ENCODE peak calls at places on chromosomes 16 and 17, in five cellular contexts. M is GM12878, S is HEK293T, U is IMR-90, L is K562. Q is an unnamed sample.
A peak's percentile ranks its signal among the peaks of the same experiment; 100 is the strongest.

GRCh38 chr17:5874486-5874885 is 195.7 kb upstream of the WSCD1 start:
- DNase-seq in M (no peak), S (no peak), U (no peak), L (no peak), Q (no peak)

GRCh38 chr17:41705271-41705991 is 6.7 kb upstream of the GAST start:
- DNase-seq in M (no peak), S (no peak), U (peak; percentile 73), L (no peak), Q (no peak)

GRCh38 chr16:46573008-46573833 is 48.0 kb downstream of the SHCBP1 start:
- DNase-seq in M (no peak), S (no peak), U (peak; percentile 52), L (peak; percentile 23), Q (peak; percentile 26)

GRCh38 chr17:71631483-71631882 is 489.3 kb upstream of the SOX9 start:
- DNase-seq in M (no peak), S (no peak), U (peak; percentile 37), L (no peak), Q (no peak)

GRCh38 chr17:2171725-2172446 is 117.0 kb downstream of the HIC1 start:
- DNase-seq in M (no peak), S (no peak), U (peak; percentile 99), L (no peak), Q (no peak)

GRCh38 chr16:69859105-69859969 is 91.8 kb upstream of the CLEC18A start:
- DNase-seq in M (no peak), S (peak; percentile 68), U (no peak), L (peak; percentile 65), Q (peak; percentile 57)

GRCh38 chr16:64094170-64094960 is 1027.5 kb downstream of the CDH11 start:
- DNase-seq in M (no peak), S (no peak), U (peak; percentile 29), L (no peak), Q (no peak)

GRCh38 chr17:55735784-55736405 is 13.2 kb upstream of the TMEM100 start:
- DNase-seq in M (no peak), S (peak; percentile 52), U (peak; percentile 62), L (peak; percentile 47), Q (peak; percentile 72)

GRCh38 chr17:52827526-52827925 is 669.0 kb upstream of the CA10 start:
- DNase-seq in M (no peak), S (no peak), U (no peak), L (no peak), Q (no peak)

GRCh38 chr17:43351686-43352085 is 47.1 kb upstream of the ARL4D start:
- DNase-seq in M (no peak), S (no peak), U (no peak), L (no peak), Q (no peak)

GRCh38 chr17:56074366-56074765 is 78.9 kb upstream of the ANKFN1 start:
- DNase-seq in M (no peak), S (no peak), U (no peak), L (no peak), Q (no peak)

GRCh38 chr16:84789431-84789830 is 30.4 kb upstream of the CRISPLD2 start:
- DNase-seq in M (no peak), S (no peak), U (no peak), L (no peak), Q (no peak)

GRCh38 chr17:64130559-64131001 is 636 bp upstream of the ERN1 start:
- DNase-seq in M (peak; percentile 68), S (no peak), U (peak; percentile 80), L (no peak), Q (no peak)

GRCh38 chr17:77322534-77323412 is 182.0 kb downstream of the SEC14L1 start:
- DNase-seq in M (no peak), S (peak; percentile 45), U (peak; percentile 99), L (peak; percentile 78), Q (peak; percentile 95)

GRCh38 chr16:27305342-27305741 is 8.4 kb upstream of the IL4R start:
- DNase-seq in M (no peak), S (no peak), U (no peak), L (no peak), Q (no peak)

GRCh38 chr16:85062728-85063336 is 35.2 kb downstream of the KIAA0513 start:
- DNase-seq in M (no peak), S (no peak), U (no peak), L (no peak), Q (no peak)

GRCh38 chr16:74035816-74036215 is 260.8 kb upstream of the PSMD7 start:
- DNase-seq in M (no peak), S (peak; percentile 39), U (peak; percentile 2), L (peak; percentile 19), Q (peak; percentile 17)

GRCh38 chr17:31657876-31658275 is 201.2 kb downstream of the COPRS start:
- DNase-seq in M (no peak), S (no peak), U (no peak), L (no peak), Q (no peak)

GRCh38 chr16:83137326-83137770 is 510.6 kb downstream of the CDH13 start:
- DNase-seq in M (no peak), S (no peak), U (peak; percentile 83), L (no peak), Q (peak; percentile 5)

GRCh38 chr16:70577256-70577698 is 53.7 kb downstream of the SF3B3 start:
- DNase-seq in M (no peak), S (no peak), U (peak; percentile 70), L (no peak), Q (no peak)

GRCh38 chr17:35875439-35876139 is 4.6 kb downstream of the CCL5 start:
- DNase-seq in M (peak; percentile 62), S (no peak), U (no peak), L (no peak), Q (no peak)

GRCh38 chr17:82234211-82235055 is 5.6 kb downstream of the SLC16A3 start:
- DNase-seq in M (no peak), S (no peak), U (no peak), L (no peak), Q (no peak)

GRCh38 chr17:53033297-53033696 is 789.4 kb upstream of the KIF2B start:
- DNase-seq in M (no peak), S (no peak), U (no peak), L (no peak), Q (no peak)

GRCh38 chr16:9476744-9477143 is 385.3 kb downstream of the HAPSTR1 start:
- DNase-seq in M (no peak), S (no peak), U (no peak), L (no peak), Q (no peak)

GRCh38 chr16:73232555-73233422 is 184.9 kb upstream of the ZFHX3 start:
- DNase-seq in M (no peak), S (peak; percentile 48), U (peak; percentile 100), L (no peak), Q (peak; percentile 92)

GRCh38 chr17:51257150-51258081 is 2.4 kb downstream of the MBTD1 start:
- DNase-seq in M (no peak), S (no peak), U (no peak), L (no peak), Q (no peak)

GRCh38 chr17:79948406-79948917 is 87.2 kb downstream of the TBC1D16 start:
- DNase-seq in M (no peak), S (no peak), U (no peak), L (no peak), Q (no peak)

GRCh38 chr17:35977509-35977908 is 3.8 kb downstream of the CCL16 start:
- DNase-seq in M (no peak), S (no peak), U (no peak), L (no peak), Q (no peak)

GRCh38 chr17:17748179-17748578 is 66.9 kb downstream of the RAI1 start:
- DNase-seq in M (no peak), S (no peak), U (no peak), L (no peak), Q (no peak)

GRCh38 chr17:13031718-13032350 is 14.0 kb upstream of the ELAC2 start:
- DNase-seq in M (no peak), S (peak; percentile 68), U (peak; percentile 47), L (peak; percentile 62), Q (peak; percentile 52)

GRCh38 chr17:82108038-82108998 is 10.3 kb upstream of the FASN start:
- DNase-seq in M (no peak), S (no peak), U (peak; percentile 5), L (no peak), Q (no peak)

GRCh38 chr17:61362852-61363600 is 36.6 kb upstream of the TBX2 start:
- DNase-seq in M (no peak), S (no peak), U (no peak), L (no peak), Q (no peak)
- TF ChIP-seq BHLHE40 in M (no peak), S (no peak), U (no peak), L (no peak), Q (no peak)

GRCh38 chr16:30887927-30888326 is 6.0 kb downstream of the BCL7C start:
- DNase-seq in M (no peak), S (peak; percentile 4), U (no peak), L (no peak), Q (no peak)

GRCh38 chr16:30888856-30889499 is 4.9 kb downstream of the BCL7C start:
- DNase-seq in M (no peak), S (no peak), U (no peak), L (no peak), Q (no peak)

GRCh38 chr16:30885196-30885595 is 8.7 kb downstream of the BCL7C start:
- DNase-seq in M (no peak), S (no peak), U (no peak), L (no peak), Q (no peak)

GRCh38 chr16:30884760-30885159 is 9.1 kb downstream of the BCL7C start:
- DNase-seq in M (no peak), S (no peak), U (no peak), L (no peak), Q (no peak)

DNA sequence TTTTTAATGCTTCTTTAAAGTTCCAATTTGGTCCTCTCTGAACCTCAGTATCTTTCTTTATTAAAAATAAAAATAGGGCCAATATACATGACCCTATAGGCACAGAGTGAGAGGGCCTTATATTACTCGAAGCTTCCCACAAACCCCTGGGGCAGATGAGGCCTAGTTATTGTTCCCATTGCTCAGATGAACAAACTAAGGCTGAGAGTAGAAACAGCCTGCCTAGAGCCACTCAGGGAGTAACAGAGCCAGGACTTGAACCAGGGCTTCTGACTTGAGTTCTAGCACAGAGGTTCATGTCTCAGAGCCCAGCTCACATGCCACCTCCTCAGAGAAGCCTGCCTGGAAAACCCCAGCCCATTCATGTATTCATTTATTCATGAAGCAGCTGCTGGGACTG is 7.7 kb downstream of the BCL7C start:
- DNase-seq in M (no peak), S (no peak), U (no peak), L (no peak), Q (no peak)
- TF ChIP-seq BHLHE40 in M (no peak), S (no peak), U (no peak), L (no peak), Q (no peak)

GRCh38 chr17:45929344-45929743 is 35.0 kb downstream of the MAPT start:
- DNase-seq in M (no peak), S (no peak), U (no peak), L (no peak), Q (no peak)
- TF ChIP-seq BHLHE40 in M (no peak), S (no peak), U (no peak), L (no peak), Q (no peak)

GRCh38 chr16:81005644-81006471 is 827 bp downstream of the CMC2 start:
- DNase-seq in M (no peak), S (no peak), U (peak; percentile 23), L (no peak), Q (no peak)
- TF ChIP-seq BHLHE40 in M (no peak), S (no peak), U (peak; percentile 55), L (peak; percentile 7), Q (no peak)

DNA sequence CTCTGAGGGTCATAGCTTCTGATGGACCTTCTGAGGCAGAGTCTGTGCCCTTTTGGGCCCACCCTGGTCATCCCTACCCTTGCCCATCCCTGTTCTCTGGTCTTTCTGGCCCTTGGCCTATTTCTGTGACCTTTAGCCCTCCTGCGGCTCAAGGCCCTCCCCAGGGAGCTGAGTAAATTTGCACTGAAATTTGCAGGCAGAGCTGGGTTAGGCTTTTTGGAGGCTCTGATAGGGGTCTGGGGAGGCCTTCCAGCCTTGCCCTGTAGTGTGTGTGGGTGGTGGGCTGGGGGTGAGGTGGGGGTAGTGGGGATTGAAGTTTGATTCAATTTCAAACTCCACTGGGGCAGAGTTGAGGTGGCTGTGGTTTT is 17.8 kb downstream of the RARA start:
- DNase-seq in M (no peak), S (no peak), U (no peak), L (no peak), Q (no peak)
- TF ChIP-seq BHLHE40 in M (no peak), S (no peak), U (no peak), L (no peak), Q (no peak)

Q was measured in A549.